ENCODE peak calls at places on chromosome 22, in eight cellular contexts. One of them, this sample, is unnamed.
A peak's percentile ranks its signal among the peaks of the same experiment; 100 is the strongest.

GRCh38 chr22:33780761-33781160 is 139.5 kb downstream of the LARGE1 start:
- DNase-seq in naive thymus-derived CD4-positive, alpha-beta T cell: no peak
- DNase-seq in cardiac fibroblast: no peak
- DNase-seq in spleen: no peak
- DNase-seq in body of pancreas: peak; percentile 34
- DNase-seq in Peyer's patch: no peak
- DNase-seq in lower leg skin: no peak
- DNase-seq in small intestine: peak; percentile 72
- DNase-seq in this sample: no peak

GRCh38 chr22:17974703-17975372 is 49.5 kb downstream of the MICAL3 start:
- DNase-seq in naive thymus-derived CD4-positive, alpha-beta T cell: no peak
- DNase-seq in body of pancreas: no peak
- DNase-seq in spleen: no peak
- DNase-seq in lower leg skin: no peak
- DNase-seq in Peyer's patch: no peak
- DNase-seq in small intestine: no peak
- DNase-seq in cardiac fibroblast: no peak
- DNase-seq in this sample: no peak

GRCh38 chr22:20747223-20747622 is 26.7 kb upstream of the SERPIND1 start:
- DNase-seq in lower leg skin: no peak
- DNase-seq in cardiac fibroblast: no peak
- DNase-seq in small intestine: no peak
- DNase-seq in Peyer's patch: no peak
- DNase-seq in spleen: no peak
- DNase-seq in body of pancreas: no peak
- DNase-seq in naive thymus-derived CD4-positive, alpha-beta T cell: no peak
- DNase-seq in this sample: no peak

GRCh38 chr22:18033204-18033998 is 9.0 kb upstream of the MICAL3 start:
- DNase-seq in small intestine: no peak
- DNase-seq in Peyer's patch: no peak
- DNase-seq in body of pancreas: no peak
- DNase-seq in spleen: peak; percentile 27
- DNase-seq in cardiac fibroblast: peak; percentile 63
- DNase-seq in lower leg skin: no peak
- DNase-seq in naive thymus-derived CD4-positive, alpha-beta T cell: no peak
- DNase-seq in this sample: no peak

GRCh38 chr22:33743756-33744155 is 176.5 kb downstream of the LARGE1 start:
- DNase-seq in spleen: no peak
- DNase-seq in Peyer's patch: no peak
- DNase-seq in lower leg skin: no peak
- DNase-seq in naive thymus-derived CD4-positive, alpha-beta T cell: no peak
- DNase-seq in cardiac fibroblast: no peak
- DNase-seq in body of pancreas: no peak
- DNase-seq in small intestine: no peak
- DNase-seq in this sample: no peak

GRCh38 chr22:25903294-25903693 is 161.3 kb downstream of the MYO18B start:
- DNase-seq in naive thymus-derived CD4-positive, alpha-beta T cell: no peak
- DNase-seq in lower leg skin: no peak
- DNase-seq in spleen: no peak
- DNase-seq in small intestine: no peak
- DNase-seq in body of pancreas: no peak
- DNase-seq in Peyer's patch: no peak
- DNase-seq in cardiac fibroblast: no peak
- DNase-seq in this sample: no peak

GRCh38 chr22:30730351-30730750 is 35.7 kb downstream of the OSBP2 start:
- DNase-seq in small intestine: no peak
- DNase-seq in naive thymus-derived CD4-positive, alpha-beta T cell: no peak
- DNase-seq in spleen: no peak
- DNase-seq in Peyer's patch: no peak
- DNase-seq in lower leg skin: no peak
- DNase-seq in body of pancreas: no peak
- DNase-seq in cardiac fibroblast: no peak
- DNase-seq in this sample: no peak

GRCh38 chr22:31089101-31090100 is 8.3 kb downstream of the SMTN start:
- DNase-seq in lower leg skin: no peak
- DNase-seq in spleen: peak; percentile 87
- DNase-seq in body of pancreas: no peak
- DNase-seq in Peyer's patch: peak; percentile 68
- DNase-seq in naive thymus-derived CD4-positive, alpha-beta T cell: peak; percentile 25
- DNase-seq in small intestine: no peak
- DNase-seq in cardiac fibroblast: peak; percentile 68
- DNase-seq in this sample: peak; percentile 77

GRCh38 chr22:26975381-26975780 is 318.0 kb downstream of the MIAT start:
- DNase-seq in body of pancreas: no peak
- DNase-seq in spleen: no peak
- DNase-seq in small intestine: no peak
- DNase-seq in cardiac fibroblast: no peak
- DNase-seq in Peyer's patch: no peak
- DNase-seq in naive thymus-derived CD4-positive, alpha-beta T cell: no peak
- DNase-seq in lower leg skin: no peak
- DNase-seq in this sample: no peak

GRCh38 chr22:48622891-48623545 is 1204.7 kb downstream of the BRD1 start:
- DNase-seq in spleen: no peak
- DNase-seq in cardiac fibroblast: no peak
- DNase-seq in Peyer's patch: no peak
- DNase-seq in body of pancreas: no peak
- DNase-seq in naive thymus-derived CD4-positive, alpha-beta T cell: no peak
- DNase-seq in small intestine: no peak
- DNase-seq in lower leg skin: no peak
- DNase-seq in this sample: no peak

GRCh38 chr22:32311551-32312071 is 46.1 kb upstream of the RFPL3 start:
- DNase-seq in body of pancreas: no peak
- DNase-seq in cardiac fibroblast: no peak
- DNase-seq in spleen: no peak
- DNase-seq in lower leg skin: no peak
- DNase-seq in naive thymus-derived CD4-positive, alpha-beta T cell: no peak
- DNase-seq in Peyer's patch: no peak
- DNase-seq in small intestine: no peak
- DNase-seq in this sample: peak; percentile 17

GRCh38 chr22:21712751-21713427 is 22.7 kb downstream of the YPEL1 start:
- DNase-seq in Peyer's patch: peak; percentile 56
- DNase-seq in spleen: no peak
- DNase-seq in lower leg skin: peak; percentile 58
- DNase-seq in body of pancreas: peak; percentile 71
- DNase-seq in naive thymus-derived CD4-positive, alpha-beta T cell: peak; percentile 44
- DNase-seq in small intestine: peak; percentile 75
- DNase-seq in cardiac fibroblast: peak; percentile 83
- DNase-seq in this sample: no peak

GRCh38 chr22:43587574-43587973 is 175.8 kb downstream of the MPPED1 start:
- DNase-seq in naive thymus-derived CD4-positive, alpha-beta T cell: no peak
- DNase-seq in spleen: no peak
- DNase-seq in lower leg skin: no peak
- DNase-seq in small intestine: no peak
- DNase-seq in Peyer's patch: no peak
- DNase-seq in body of pancreas: no peak
- DNase-seq in cardiac fibroblast: no peak
- DNase-seq in this sample: no peak

GRCh38 chr22:22061085-22062077 is 78.8 kb upstream of the TOP3B start:
- DNase-seq in Peyer's patch: no peak
- DNase-seq in body of pancreas: peak; percentile 29
- DNase-seq in cardiac fibroblast: peak; percentile 83
- DNase-seq in spleen: no peak
- DNase-seq in naive thymus-derived CD4-positive, alpha-beta T cell: no peak
- DNase-seq in lower leg skin: peak; percentile 47
- DNase-seq in small intestine: no peak
- DNase-seq in this sample: no peak

GRCh38 chr22:35431483-35432205 is 31.7 kb downstream of the MCM5 start:
- DNase-seq in lower leg skin: no peak
- DNase-seq in spleen: no peak
- DNase-seq in Peyer's patch: no peak
- DNase-seq in small intestine: no peak
- DNase-seq in cardiac fibroblast: no peak
- DNase-seq in body of pancreas: no peak
- DNase-seq in naive thymus-derived CD4-positive, alpha-beta T cell: no peak
- DNase-seq in this sample: no peak

GRCh38 chr22:37501176-37501609 is 15.0 kb upstream of the MFNG start:
- DNase-seq in small intestine: peak; percentile 55
- DNase-seq in spleen: no peak
- DNase-seq in body of pancreas: peak; percentile 46
- DNase-seq in Peyer's patch: no peak
- DNase-seq in lower leg skin: no peak
- DNase-seq in naive thymus-derived CD4-positive, alpha-beta T cell: no peak
- DNase-seq in cardiac fibroblast: peak; percentile 60
- DNase-seq in this sample: no peak
- H3K4me3 ChIP-seq in small intestine: no peak overlapping the region
- H3K4me3 ChIP-seq in spleen: no peak overlapping the region
- H3K4me3 ChIP-seq in body of pancreas: no peak overlapping the region
- H3K4me3 ChIP-seq in Peyer's patch: peak overlapping the region; percentile 38
- H3K4me3 ChIP-seq in lower leg skin: no peak overlapping the region
- H3K4me3 ChIP-seq in naive thymus-derived CD4-positive, alpha-beta T cell: no peak overlapping the region
- H3K4me3 ChIP-seq in cardiac fibroblast: no peak overlapping the region
- H3K4me3 ChIP-seq in this sample: no peak overlapping the region

DNA sequence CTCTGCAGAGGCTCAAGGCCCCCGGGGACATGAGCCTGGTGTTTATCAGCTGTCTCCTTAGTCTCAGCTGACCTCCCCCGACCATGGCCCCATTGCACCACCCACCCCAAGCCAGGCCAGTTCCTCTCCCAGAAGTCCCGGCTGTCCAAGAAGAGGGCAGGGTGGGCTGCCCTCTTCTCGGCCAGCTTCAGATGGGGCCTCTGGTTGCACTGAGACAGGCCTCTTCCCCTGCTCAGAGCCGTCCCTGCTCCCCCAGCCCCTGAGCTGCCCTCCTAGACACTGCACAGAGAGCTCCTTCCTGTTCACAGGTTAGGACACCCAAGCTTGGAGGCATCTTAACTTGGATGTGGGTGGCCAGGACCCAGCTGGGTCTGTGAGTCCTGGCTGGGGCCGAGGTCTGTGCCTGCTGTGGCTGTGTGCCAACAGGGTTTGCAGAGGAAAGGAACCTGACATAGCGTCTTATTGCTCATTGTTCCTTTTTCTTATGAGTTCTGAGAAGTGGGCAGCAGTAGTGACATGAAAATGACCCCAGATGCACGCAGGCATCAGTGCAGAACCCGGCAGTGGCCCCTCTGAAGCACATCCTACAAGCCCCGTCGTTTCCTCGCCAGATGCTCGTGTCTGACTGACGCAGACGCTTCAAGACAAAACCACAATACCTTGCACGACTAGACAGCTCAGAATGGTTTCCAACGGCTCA is 5.5 kb downstream of the TRABD start:
- DNase-seq in small intestine: peak; percentile 58
- DNase-seq in Peyer's patch: no peak
- DNase-seq in lower leg skin: no peak
- DNase-seq in body of pancreas: peak; percentile 50
- DNase-seq in spleen: peak; percentile 94
- DNase-seq in cardiac fibroblast: peak; percentile 32
- DNase-seq in naive thymus-derived CD4-positive, alpha-beta T cell: peak; percentile 90
- DNase-seq in this sample: no peak
- H3K4me3 ChIP-seq in small intestine: peak overlapping the region; percentile 27
- H3K4me3 ChIP-seq in Peyer's patch: peak overlapping the region; percentile 62
- H3K4me3 ChIP-seq in lower leg skin: no peak overlapping the region
- H3K4me3 ChIP-seq in body of pancreas: peak overlapping the region; percentile 0
- H3K4me3 ChIP-seq in spleen: peak overlapping the region; percentile 48
- H3K4me3 ChIP-seq in cardiac fibroblast: peak overlapping the region; percentile 44
- H3K4me3 ChIP-seq in naive thymus-derived CD4-positive, alpha-beta T cell: peak overlapping the region; percentile 56
- H3K4me3 ChIP-seq in this sample: peak overlapping the region; percentile 66

GRCh38 chr22:29503811-29504372 is 23.9 kb downstream of the NEFH start:
- DNase-seq in cardiac fibroblast: peak; percentile 83
- DNase-seq in lower leg skin: peak; percentile 24
- DNase-seq in Peyer's patch: no peak
- DNase-seq in spleen: no peak
- DNase-seq in small intestine: peak; percentile 9
- DNase-seq in naive thymus-derived CD4-positive, alpha-beta T cell: no peak
- DNase-seq in body of pancreas: peak; percentile 29
- DNase-seq in this sample: no peak

GRCh38 chr22:29499852-29500251 is 19.8 kb downstream of the NEFH start:
- DNase-seq in lower leg skin: no peak
- DNase-seq in small intestine: no peak
- DNase-seq in Peyer's patch: no peak
- DNase-seq in spleen: no peak
- DNase-seq in naive thymus-derived CD4-positive, alpha-beta T cell: no peak
- DNase-seq in cardiac fibroblast: no peak
- DNase-seq in body of pancreas: no peak
- DNase-seq in this sample: no peak
- H3K4me3 ChIP-seq in lower leg skin: no peak overlapping the region
- H3K4me3 ChIP-seq in small intestine: no peak overlapping the region
- H3K4me3 ChIP-seq in Peyer's patch: no peak overlapping the region
- H3K4me3 ChIP-seq in spleen: no peak overlapping the region
- H3K4me3 ChIP-seq in naive thymus-derived CD4-positive, alpha-beta T cell: no peak overlapping the region
- H3K4me3 ChIP-seq in cardiac fibroblast: no peak overlapping the region
- H3K4me3 ChIP-seq in body of pancreas: no peak overlapping the region
- H3K4me3 ChIP-seq in this sample: no peak overlapping the region

DNA sequence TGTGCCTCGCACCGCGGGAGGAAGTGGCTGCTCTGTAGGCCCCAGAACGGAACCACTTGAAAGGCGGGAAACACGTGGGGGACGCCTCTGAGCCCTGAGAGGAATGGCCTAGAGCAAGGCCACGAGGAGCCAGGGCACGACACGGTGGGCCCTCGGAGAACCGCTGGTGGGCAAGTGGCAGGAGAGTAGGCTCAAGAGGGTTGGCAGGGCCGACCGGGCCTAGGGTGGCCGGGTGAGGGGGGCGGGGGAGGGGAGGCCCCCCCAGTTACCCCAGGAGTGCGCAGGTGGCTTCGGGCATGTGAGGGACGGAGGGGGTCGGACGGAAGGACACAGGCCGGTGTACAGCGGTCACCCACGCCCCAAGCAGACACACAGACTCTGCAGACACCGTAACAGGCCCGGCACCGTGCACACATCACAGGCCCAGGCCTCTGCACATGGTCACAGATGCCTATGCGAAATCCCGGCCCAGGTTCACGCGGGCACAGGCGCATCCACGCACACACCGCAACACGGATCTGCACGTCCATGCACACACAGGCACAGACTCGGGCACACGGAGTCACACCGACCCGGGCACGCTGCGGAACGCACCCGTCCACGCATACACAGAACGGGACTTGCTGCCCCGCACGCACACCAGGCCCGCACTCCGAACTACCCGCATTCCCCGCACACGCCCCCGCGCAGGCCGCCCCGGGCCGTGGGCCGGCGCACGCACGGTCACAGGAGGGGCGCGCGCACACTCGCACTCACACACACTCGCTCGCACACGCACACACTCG is at the start of gene MGAT3:
- DNase-seq in naive thymus-derived CD4-positive, alpha-beta T cell: peak; percentile 52
- DNase-seq in body of pancreas: no peak
- DNase-seq in spleen: peak; percentile 73
- DNase-seq in small intestine: no peak
- DNase-seq in cardiac fibroblast: no peak
- DNase-seq in lower leg skin: no peak
- DNase-seq in Peyer's patch: no peak
- DNase-seq in this sample: no peak
- H3K4me3 ChIP-seq in naive thymus-derived CD4-positive, alpha-beta T cell: peak within 1 kb of the TSS; percentile 13
- H3K4me3 ChIP-seq in body of pancreas: no peak within 1 kb of the TSS
- H3K4me3 ChIP-seq in spleen: peak within 1 kb of the TSS; percentile 43
- H3K4me3 ChIP-seq in small intestine: no peak within 1 kb of the TSS
- H3K4me3 ChIP-seq in cardiac fibroblast: no peak within 1 kb of the TSS
- H3K4me3 ChIP-seq in lower leg skin: peak within 1 kb of the TSS; percentile 39
- H3K4me3 ChIP-seq in Peyer's patch: peak within 1 kb of the TSS; percentile 51
- H3K4me3 ChIP-seq in this sample: peak within 1 kb of the TSS; percentile 78

GRCh38 chr22:47091241-47091691 is 328.8 kb downstream of the TBC1D22A start:
- DNase-seq in lower leg skin: no peak
- DNase-seq in cardiac fibroblast: peak; percentile 36
- DNase-seq in spleen: no peak
- DNase-seq in Peyer's patch: no peak
- DNase-seq in naive thymus-derived CD4-positive, alpha-beta T cell: peak; percentile 54
- DNase-seq in small intestine: peak; percentile 36
- DNase-seq in body of pancreas: no peak
- DNase-seq in this sample: no peak
- H3K4me3 ChIP-seq in lower leg skin: no peak overlapping the region
- H3K4me3 ChIP-seq in cardiac fibroblast: peak overlapping the region; percentile 50
- H3K4me3 ChIP-seq in spleen: no peak overlapping the region
- H3K4me3 ChIP-seq in Peyer's patch: peak overlapping the region; percentile 32
- H3K4me3 ChIP-seq in naive thymus-derived CD4-positive, alpha-beta T cell: peak overlapping the region; percentile 24
- H3K4me3 ChIP-seq in small intestine: no peak overlapping the region
- H3K4me3 ChIP-seq in body of pancreas: no peak overlapping the region
- H3K4me3 ChIP-seq in this sample: peak overlapping the region; percentile 62

GRCh38 chr22:41913040-41913719 is 1.7 kb downstream of the SHISA8 start:
- DNase-seq in cardiac fibroblast: no peak
- DNase-seq in lower leg skin: no peak
- DNase-seq in body of pancreas: no peak
- DNase-seq in Peyer's patch: no peak
- DNase-seq in naive thymus-derived CD4-positive, alpha-beta T cell: no peak
- DNase-seq in spleen: no peak
- DNase-seq in small intestine: no peak
- DNase-seq in this sample: no peak
- H3K4me3 ChIP-seq in cardiac fibroblast: no peak overlapping the region
- H3K4me3 ChIP-seq in lower leg skin: no peak overlapping the region
- H3K4me3 ChIP-seq in body of pancreas: no peak overlapping the region
- H3K4me3 ChIP-seq in Peyer's patch: no peak overlapping the region
- H3K4me3 ChIP-seq in naive thymus-derived CD4-positive, alpha-beta T cell: no peak overlapping the region
- H3K4me3 ChIP-seq in spleen: no peak overlapping the region
- H3K4me3 ChIP-seq in small intestine: no peak overlapping the region
- H3K4me3 ChIP-seq in this sample: no peak overlapping the region